ENCODE peak calls at places on chromosomes 1 and 21, in six cellular contexts. H is transverse colon; B is dorsolateral prefrontal cortex; I is T1000; P is stimulated activated CD4-positive, alpha-beta T cell treated with anti-CD3 and anti-CD28 coated beads, Interleukin-15, amount 100 ng/mL, for 1 hour; S is HT-29. R is an unnamed sample.

GRCh38 chr1:165897326-165898303 is 70.2 kb downstream of the UCK2 start:
- DNase-seq in H (no peak), S (no peak), B (no peak), P (no peak), I (no peak), R (no peak)

GRCh38 chr1:43529206-43529731 is 1.4 kb upstream of the PTPRF start:
- DNase-seq in B (peak), I (peak), S (peak), H (peak), P (peak), R (peak)

GRCh38 chr1:86753700-86754099 is 49.3 kb downstream of the SH3GLB1 start:
- DNase-seq in B (no peak), I (no peak), S (peak), P (no peak), H (no peak), R (no peak)

GRCh38 chr21:45974073-45975016 is 7.2 kb upstream of the COL6A1 start:
- DNase-seq in P (no peak), B (no peak), S (no peak), I (peak), H (peak), R (no peak)

GRCh38 chr1:233313434-233314155 is 13.9 kb upstream of the MAP3K21 start:
- DNase-seq in P (no peak), S (no peak), B (no peak), I (no peak), H (no peak), R (no peak)

GRCh38 chr21:16891821-16892220 is 621.0 kb upstream of the CXADR start:
- DNase-seq in H (no peak), B (no peak), I (no peak), P (no peak), S (no peak), R (no peak)

GRCh38 chr1:97849350-97850339 is 71.2 kb downstream of the DPYD start:
- DNase-seq in P (no peak), S (peak), I (no peak), B (no peak), H (no peak), R (peak)

GRCh38 chr1:202954057-202954745 is 3.9 kb downstream of the ADIPOR1 start:
- DNase-seq in B (no peak), P (no peak), S (peak), I (no peak), H (no peak), R (no peak)

GRCh38 chr1:19559641-19560040 is 74.3 kb upstream of the CAPZB start:
- DNase-seq in P (no peak), S (no peak), H (no peak), B (no peak), I (no peak), R (no peak)

GRCh38 chr1:151820940-151821339 is 10.7 kb downstream of the RORC start:
- DNase-seq in I (no peak), P (no peak), H (no peak), S (peak), B (no peak), R (no peak)

GRCh38 chr1:161086457-161086856 is 2.9 kb downstream of the NECTIN4 start:
- DNase-seq in I (no peak), H (peak), B (no peak), P (no peak), S (peak), R (no peak)

GRCh38 chr1:107404756-107405155 is 263.9 kb downstream of the NTNG1 start:
- DNase-seq in S (no peak), H (no peak), B (no peak), I (no peak), P (no peak), R (no peak)

GRCh38 chr1:174497461-174497860 is 49.7 kb downstream of the GPR52 start:
- DNase-seq in S (no peak), P (no peak), B (no peak), H (no peak), I (no peak), R (no peak)

GRCh38 chr1:84504580-84505021 is 1.6 kb upstream of the SPATA1 start:
- DNase-seq in B (no peak), I (no peak), S (no peak), H (no peak), P (no peak), R (no peak)

GRCh38 chr1:208203127-208203847 is 40.9 kb downstream of the PLXNA2 start:
- DNase-seq in I (peak), S (peak), B (no peak), P (no peak), H (peak), R (no peak)

GRCh38 chr1:216047821-216048220 is 375.4 kb downstream of the USH2A start:
- DNase-seq in I (no peak), B (no peak), S (no peak), H (no peak), P (no peak), R (no peak)

GRCh38 chr1:161044908-161045748 is 649 bp downstream of the USF1 start:
- DNase-seq in P (no peak), S (peak), H (peak), I (peak), B (peak), R (no peak)

GRCh38 chr1:19775317-19775716 is 24.4 kb downstream of the TMCO4 start:
- DNase-seq in H (no peak), S (no peak), P (no peak), I (no peak), B (no peak), R (no peak)

GRCh38 chr1:115572710-115573109 is 69.1 kb upstream of the VANGL1 start:
- DNase-seq in H (no peak), B (no peak), S (no peak), I (no peak), P (no peak), R (no peak)

GRCh38 chr1:18951416-18951815 is 5.1 kb downstream of the IFFO2 start:
- DNase-seq in B (no peak), P (no peak), H (no peak), I (no peak), S (no peak), R (no peak)

GRCh38 chr1:52032124-52032784 is 1.4 kb downstream of the KTI12 start:
- DNase-seq in B (no peak), S (no peak), I (no peak), P (no peak), H (no peak), R (no peak)

GRCh38 chr1:160416369-160416768 is 16.0 kb downstream of the VANGL2 start:
- DNase-seq in H (no peak), B (no peak), P (no peak), I (no peak), S (peak), R (no peak)

GRCh38 chr1:92877081-92877711 is 45.4 kb downstream of the RPL5 start:
- DNase-seq in I (no peak), H (no peak), B (no peak), P (no peak), S (no peak), R (no peak)

GRCh38 chr21:28793043-28793442 is 199.6 kb downstream of the LTN1 start:
- DNase-seq in H (no peak), S (peak), B (no peak), P (no peak), I (no peak), R (no peak)

GRCh38 chr1:154445040-154445472 is 39.9 kb downstream of the IL6R start:
- DNase-seq in P (no peak), H (no peak), B (no peak), I (peak), S (no peak), R (no peak)

GRCh38 chr1:154784924-154785531 is 85.1 kb downstream of the KCNN3 start:
- DNase-seq in B (no peak), H (no peak), S (no peak), P (peak), I (no peak), R (no peak)

GRCh38 chr21:30676737-30677136 is 34.1 kb downstream of the KRTAP20-3 start:
- DNase-seq in I (peak), S (no peak), H (no peak), B (no peak), P (no peak), R (no peak)

GRCh38 chr1:50976111-50976889 is 6.3 kb downstream of the CDKN2C start:
- DNase-seq in H (no peak), P (no peak), I (no peak), B (no peak), S (no peak), R (no peak)

R was measured in keratinocyte.